ENCODE peak calls at places on chromosomes 7 and 10, in five cellular contexts. B is SK-MEL-5, O is left ventricle myocardium inferior, X is NCI-H1417, I is spleen. K is an unnamed sample.

GRCh38 chr10:24849537-24850299 is 102.7 kb downstream of the PRTFDC1 start:
- DNase-seq in B (peak; percentile 94), O (no peak), X (no peak), I (no peak), K (peak; percentile 46)

GRCh38 chr10:119500796-119501195 is 41.7 kb downstream of the RGS10 start:
- DNase-seq in B (no peak), O (no peak), X (no peak), I (peak; percentile 54), K (no peak)

GRCh38 chr7:123748171-123748733 is 551 bp downstream of the WASL start:
- DNase-seq in B (no peak), O (peak; percentile 55), X (peak; percentile 49), I (peak; percentile 91), K (peak; percentile 18)

GRCh38 chr10:75718996-75719395 is 287.6 kb downstream of the LRMDA start:
- DNase-seq in B (no peak), O (no peak), X (peak; percentile 77), I (no peak), K (no peak)

GRCh38 chr7:130415019-130415418 is 25.8 kb downstream of the CEP41 start:
- DNase-seq in B (no peak), O (no peak), X (no peak), I (no peak), K (no peak)

GRCh38 chr10:116752563-116752962 is 10.2 kb upstream of the HSPA12A start:
- DNase-seq in B (no peak), O (no peak), X (no peak), I (no peak), K (no peak)

GRCh38 chr10:12711344-12711708 is 290.2 kb downstream of the CCDC3 start:
- DNase-seq in B (no peak), O (no peak), X (no peak), I (no peak), K (no peak)

GRCh38 chr7:135745702-135746312 is 2.8 kb downstream of the FAM180A start:
- DNase-seq in B (no peak), O (peak; percentile 31), X (no peak), I (no peak), K (no peak)

GRCh38 chr7:78326870-78327269 is 528.3 kb downstream of the PHTF2 start:
- DNase-seq in B (no peak), O (peak; percentile 28), X (peak; percentile 18), I (no peak), K (no peak)

GRCh38 chr10:71274901-71275796 is 43.9 kb upstream of the SLC29A3 start:
- DNase-seq in B (no peak), O (no peak), X (no peak), I (no peak), K (no peak)

K was measured in foreskin melanocyte.